ENCODE peak calls at places on chromosomes 13 and 19, in ten cellular contexts. One of them, this sample, is unnamed. For H3K4me1, the result is how much of the 10 kb centered on the place peaks cover.

GRCh38 chr19:6536138-6536671 is 5.4 kb downstream of the TNFSF9 start:
- DNase-seq in heart left ventricle: peak
- DNase-seq in tibial nerve: no peak
- DNase-seq in psoas muscle: peak
- DNase-seq in transverse colon: peak
- DNase-seq in HCT116: peak
- DNase-seq in right lobe of liver: no peak
- DNase-seq in HepG2: peak
- DNase-seq in body of pancreas: peak
- DNase-seq in GM23338: peak
- DNase-seq in this sample: peak

GRCh38 chr19:342801-343421 is 1.7 kb downstream of the MIER2 start:
- DNase-seq in heart left ventricle: peak
- DNase-seq in tibial nerve: peak
- DNase-seq in psoas muscle: peak
- DNase-seq in transverse colon: peak
- DNase-seq in HCT116: peak
- DNase-seq in right lobe of liver: peak
- DNase-seq in HepG2: no peak
- DNase-seq in body of pancreas: peak
- DNase-seq in GM23338: no peak
- DNase-seq in this sample: peak

GRCh38 chr13:41428155-41428554 is 29.2 kb upstream of the RGCC start:
- DNase-seq in heart left ventricle: no peak
- DNase-seq in tibial nerve: no peak
- DNase-seq in psoas muscle: no peak
- DNase-seq in transverse colon: no peak
- DNase-seq in HCT116: no peak
- DNase-seq in right lobe of liver: no peak
- DNase-seq in HepG2: no peak
- DNase-seq in body of pancreas: no peak
- DNase-seq in GM23338: peak
- DNase-seq in this sample: peak

GRCh38 chr19:5873617-5874199 is 3.4 kb upstream of the FUT5 start:
- DNase-seq in heart left ventricle: no peak
- DNase-seq in tibial nerve: no peak
- DNase-seq in psoas muscle: no peak
- DNase-seq in transverse colon: no peak
- DNase-seq in HCT116: no peak
- DNase-seq in right lobe of liver: no peak
- DNase-seq in HepG2: no peak
- DNase-seq in body of pancreas: no peak
- DNase-seq in GM23338: no peak
- DNase-seq in this sample: no peak

GRCh38 chr19:14416743-14417214 is 2.4 kb downstream of the DDX39A start:
- DNase-seq in heart left ventricle: no peak
- DNase-seq in tibial nerve: no peak
- DNase-seq in psoas muscle: no peak
- DNase-seq in transverse colon: peak
- DNase-seq in HCT116: no peak
- DNase-seq in right lobe of liver: no peak
- DNase-seq in HepG2: no peak
- DNase-seq in body of pancreas: no peak
- DNase-seq in GM23338: no peak
- DNase-seq in this sample: no peak

GRCh38 chr19:46748325-46749109 is 2.3 kb upstream of the STRN4 start:
- DNase-seq in heart left ventricle: peak
- DNase-seq in tibial nerve: peak
- DNase-seq in psoas muscle: peak
- DNase-seq in transverse colon: peak
- DNase-seq in HCT116: no peak
- DNase-seq in right lobe of liver: no peak
- DNase-seq in HepG2: peak
- DNase-seq in body of pancreas: peak
- DNase-seq in GM23338: peak
- DNase-seq in this sample: peak

GRCh38 chr19:40398417-40399056 is 8.6 kb upstream of the HIPK4 start:
- DNase-seq in heart left ventricle: no peak
- DNase-seq in tibial nerve: no peak
- DNase-seq in psoas muscle: no peak
- DNase-seq in transverse colon: peak
- DNase-seq in HCT116: no peak
- DNase-seq in right lobe of liver: no peak
- DNase-seq in HepG2: no peak
- DNase-seq in body of pancreas: no peak
- DNase-seq in GM23338: peak
- DNase-seq in this sample: no peak

GRCh38 chr13:20700288-20700687 is 3.2 kb upstream of the IL17D start:
- DNase-seq in heart left ventricle: no peak
- DNase-seq in tibial nerve: no peak
- DNase-seq in psoas muscle: no peak
- DNase-seq in transverse colon: no peak
- DNase-seq in HCT116: no peak
- DNase-seq in right lobe of liver: no peak
- DNase-seq in HepG2: no peak
- DNase-seq in body of pancreas: no peak
- DNase-seq in GM23338: no peak
- DNase-seq in this sample: no peak

GRCh38 chr19:48311384-48311783 is 14.0 kb upstream of the EMP3 start:
- DNase-seq in heart left ventricle: no peak
- DNase-seq in tibial nerve: no peak
- DNase-seq in psoas muscle: no peak
- DNase-seq in transverse colon: no peak
- DNase-seq in HCT116: no peak
- DNase-seq in right lobe of liver: no peak
- DNase-seq in HepG2: no peak
- DNase-seq in body of pancreas: no peak
- DNase-seq in GM23338: no peak
- DNase-seq in this sample: no peak

GRCh38 chr19:15296353-15296752 is 36.0 kb downstream of the BRD4 start:
- DNase-seq in heart left ventricle: peak
- DNase-seq in tibial nerve: no peak
- DNase-seq in psoas muscle: no peak
- DNase-seq in transverse colon: no peak
- DNase-seq in HCT116: no peak
- DNase-seq in right lobe of liver: no peak
- DNase-seq in HepG2: no peak
- DNase-seq in body of pancreas: no peak
- DNase-seq in GM23338: no peak
- DNase-seq in this sample: peak

GRCh38 chr13:109162248-109163051 is 533.0 kb downstream of the MYO16 start:
- DNase-seq in heart left ventricle: no peak
- DNase-seq in tibial nerve: no peak
- DNase-seq in psoas muscle: no peak
- DNase-seq in transverse colon: peak
- DNase-seq in HCT116: no peak
- DNase-seq in right lobe of liver: no peak
- DNase-seq in HepG2: no peak
- DNase-seq in body of pancreas: no peak
- DNase-seq in GM23338: no peak
- DNase-seq in this sample: no peak

GRCh38 chr13:45337803-45338202 is 3.2 kb downstream of the TPT1 start:
- DNase-seq in heart left ventricle: no peak
- DNase-seq in tibial nerve: no peak
- DNase-seq in psoas muscle: no peak
- DNase-seq in transverse colon: no peak
- DNase-seq in HCT116: no peak
- DNase-seq in right lobe of liver: no peak
- DNase-seq in HepG2: no peak
- DNase-seq in body of pancreas: no peak
- DNase-seq in GM23338: no peak
- DNase-seq in this sample: no peak

GRCh38 chr13:45339399-45339798 is 1.6 kb downstream of the TPT1 start:
- DNase-seq in heart left ventricle: no peak
- DNase-seq in tibial nerve: no peak
- DNase-seq in psoas muscle: no peak
- DNase-seq in transverse colon: no peak
- DNase-seq in HCT116: no peak
- DNase-seq in right lobe of liver: no peak
- DNase-seq in HepG2: no peak
- DNase-seq in body of pancreas: no peak
- DNase-seq in GM23338: no peak
- DNase-seq in this sample: no peak

GRCh38 chr13:45340422-45341033 is 455 bp downstream of the TPT1 start:
- DNase-seq in heart left ventricle: peak
- DNase-seq in tibial nerve: peak
- DNase-seq in psoas muscle: peak
- DNase-seq in transverse colon: peak
- DNase-seq in HCT116: peak
- DNase-seq in right lobe of liver: peak
- DNase-seq in HepG2: peak
- DNase-seq in body of pancreas: peak
- DNase-seq in GM23338: peak
- DNase-seq in this sample: peak

GRCh38 chr13:45341034-45341798 is at the start of gene TPT1:
- DNase-seq in heart left ventricle: peak
- DNase-seq in tibial nerve: peak
- DNase-seq in psoas muscle: peak
- DNase-seq in transverse colon: peak
- DNase-seq in HCT116: peak
- DNase-seq in right lobe of liver: peak
- DNase-seq in HepG2: peak
- DNase-seq in body of pancreas: peak
- DNase-seq in GM23338: peak
- DNase-seq in this sample: peak

GRCh38 chr13:45339867-45340266 is 1.1 kb downstream of the TPT1 start:
- DNase-seq in heart left ventricle: no peak
- DNase-seq in tibial nerve: no peak
- DNase-seq in psoas muscle: no peak
- DNase-seq in transverse colon: no peak
- DNase-seq in HCT116: no peak
- DNase-seq in right lobe of liver: no peak
- DNase-seq in HepG2: no peak
- DNase-seq in body of pancreas: no peak
- DNase-seq in GM23338: no peak
- DNase-seq in this sample: no peak
- H3K4me1 ChIP-seq in heart left ventricle: under half
- H3K4me1 ChIP-seq in tibial nerve: half or more
- H3K4me1 ChIP-seq in psoas muscle: half or more
- H3K4me1 ChIP-seq in transverse colon: under half
- H3K4me1 ChIP-seq in HCT116: under half
- H3K4me1 ChIP-seq in right lobe of liver: half or more
- H3K4me1 ChIP-seq in HepG2: half or more
- H3K4me1 ChIP-seq in body of pancreas: half or more
- H3K4me1 ChIP-seq in GM23338: under half
- H3K4me1 ChIP-seq in this sample: half or more

GRCh38 chr13:113863511-113864302 is at the start of gene GAS6:
- DNase-seq in heart left ventricle: peak
- DNase-seq in tibial nerve: no peak
- DNase-seq in psoas muscle: peak
- DNase-seq in transverse colon: peak
- DNase-seq in HCT116: no peak
- DNase-seq in right lobe of liver: peak
- DNase-seq in HepG2: no peak
- DNase-seq in body of pancreas: peak
- DNase-seq in GM23338: peak
- DNase-seq in this sample: no peak
- TF ChIP-seq CTCF in heart left ventricle: no peak
- TF ChIP-seq CTCF in tibial nerve: no peak
- TF ChIP-seq CTCF in psoas muscle: peak
- TF ChIP-seq CTCF in transverse colon: no peak
- TF ChIP-seq CTCF in HCT116: no peak
- TF ChIP-seq CTCF in right lobe of liver: no peak
- TF ChIP-seq CTCF in HepG2: no peak
- TF ChIP-seq CTCF in body of pancreas: no peak
- TF ChIP-seq CTCF in GM23338: no peak
- TF ChIP-seq CTCF in this sample: no peak

GRCh38 chr13:98556417-98556816 is 20.5 kb downstream of the STK24 start:
- DNase-seq in heart left ventricle: no peak
- DNase-seq in tibial nerve: no peak
- DNase-seq in psoas muscle: no peak
- DNase-seq in transverse colon: no peak
- DNase-seq in HCT116: no peak
- DNase-seq in right lobe of liver: no peak
- DNase-seq in HepG2: no peak
- DNase-seq in body of pancreas: no peak
- DNase-seq in GM23338: no peak
- DNase-seq in this sample: no peak
- H3K4me1 ChIP-seq in heart left ventricle: under half
- H3K4me1 ChIP-seq in tibial nerve: half or more
- H3K4me1 ChIP-seq in psoas muscle: under half
- H3K4me1 ChIP-seq in transverse colon: under half
- H3K4me1 ChIP-seq in HCT116: under half
- H3K4me1 ChIP-seq in right lobe of liver: under half
- H3K4me1 ChIP-seq in HepG2: under half
- H3K4me1 ChIP-seq in body of pancreas: under half
- H3K4me1 ChIP-seq in GM23338: half or more
- H3K4me1 ChIP-seq in this sample: under half

GRCh38 chr13:110813646-110814624 is 100.4 kb downstream of the ING1 start:
- DNase-seq in heart left ventricle: no peak
- DNase-seq in tibial nerve: no peak
- DNase-seq in psoas muscle: no peak
- DNase-seq in transverse colon: no peak
- DNase-seq in HCT116: no peak
- DNase-seq in right lobe of liver: no peak
- DNase-seq in HepG2: no peak
- DNase-seq in body of pancreas: no peak
- DNase-seq in GM23338: no peak
- DNase-seq in this sample: no peak
- TF ChIP-seq CTCF in heart left ventricle: no peak
- TF ChIP-seq CTCF in tibial nerve: no peak
- TF ChIP-seq CTCF in psoas muscle: no peak
- TF ChIP-seq CTCF in transverse colon: no peak
- TF ChIP-seq CTCF in HCT116: peak
- TF ChIP-seq CTCF in right lobe of liver: no peak
- TF ChIP-seq CTCF in HepG2: peak
- TF ChIP-seq CTCF in body of pancreas: no peak
- TF ChIP-seq CTCF in GM23338: peak
- TF ChIP-seq CTCF in this sample: no peak

This sample was measured in spleen.